ENCODE peak calls at places on chromosomes 3 and 15, in five cellular contexts. A is Peyer's patch, J is uterus, R is HCT116, F is heart right ventricle. E is an unnamed sample.

GRCh38 chr3:43102773-43103480 is 3.0 kb downstream of the POMGNT2 start:
- DNase-seq in F (no peak), A (no peak), J (no peak), R (no peak), E (no peak)

GRCh38 chr15:99955181-99955525 is 221.9 kb upstream of the LYSMD4 start:
- DNase-seq in R (no peak), J (no peak), F (no peak), A (no peak), E (peak; percentile 45)

GRCh38 chr15:38453971-38454686 is at the start of gene FAM98B:
- DNase-seq in A (peak; percentile 80), J (peak; percentile 83), F (peak; percentile 90), R (peak; percentile 75), E (peak; percentile 89)

GRCh38 chr15:94793641-94794040 is 562.3 kb downstream of the MCTP2 start:
- DNase-seq in F (no peak), R (no peak), A (no peak), J (no peak), E (peak; percentile 63)

GRCh38 chr15:68014219-68014618 is 39.9 kb upstream of the PIAS1 start:
- DNase-seq in F (no peak), R (no peak), A (no peak), J (no peak), E (no peak)

GRCh38 chr3:70882104-70882503 is 569.7 kb upstream of the MDFIC2 start:
- DNase-seq in F (no peak), J (no peak), R (no peak), A (no peak), E (no peak)

GRCh38 chr15:90154861-90155626 is 46.1 kb upstream of the SEMA4B start:
- DNase-seq in A (no peak), F (no peak), R (no peak), J (no peak), E (no peak)

GRCh38 chr3:157443873-157444770 is 7.5 kb downstream of the PTX3 start:
- DNase-seq in A (no peak), F (no peak), R (no peak), J (no peak), E (no peak)

GRCh38 chr3:23330568-23330967 is 127.4 kb downstream of the UBE2E2 start:
- DNase-seq in A (no peak), R (no peak), F (no peak), J (no peak), E (no peak)

GRCh38 chr15:74318376-74319137 is 48.9 kb downstream of the CYP11A1 start:
- DNase-seq in J (peak; percentile 31), R (no peak), F (peak; percentile 73), A (peak; percentile 41), E (no peak)

GRCh38 chr15:50377867-50378751 is 23.1 kb upstream of the GABPB1 start:
- DNase-seq in A (no peak), F (no peak), R (no peak), J (no peak), E (no peak)

GRCh38 chr3:29152379-29152778 is 128.5 kb upstream of the RBMS3 start:
- DNase-seq in F (no peak), R (no peak), J (no peak), A (no peak), E (no peak)

GRCh38 chr3:33372218-33373081 is 67.8 kb downstream of the UBP1 start:
- DNase-seq in J (no peak), R (peak; percentile 70), F (peak; percentile 34), A (no peak), E (no peak)

GRCh38 chr15:31081568-31082250 is 19.8 kb downstream of the TRPM1 start:
- DNase-seq in J (no peak), A (no peak), R (no peak), F (no peak), E (no peak)

GRCh38 chr15:95329362-95329761 is 1001.1 kb upstream of the NR2F2 start:
- DNase-seq in J (no peak), F (no peak), R (no peak), A (no peak), E (no peak)

GRCh38 chr3:12336099-12336498 is 47.2 kb downstream of the PPARG start:
- DNase-seq in J (no peak), F (no peak), A (no peak), R (no peak), E (no peak)

DNA sequence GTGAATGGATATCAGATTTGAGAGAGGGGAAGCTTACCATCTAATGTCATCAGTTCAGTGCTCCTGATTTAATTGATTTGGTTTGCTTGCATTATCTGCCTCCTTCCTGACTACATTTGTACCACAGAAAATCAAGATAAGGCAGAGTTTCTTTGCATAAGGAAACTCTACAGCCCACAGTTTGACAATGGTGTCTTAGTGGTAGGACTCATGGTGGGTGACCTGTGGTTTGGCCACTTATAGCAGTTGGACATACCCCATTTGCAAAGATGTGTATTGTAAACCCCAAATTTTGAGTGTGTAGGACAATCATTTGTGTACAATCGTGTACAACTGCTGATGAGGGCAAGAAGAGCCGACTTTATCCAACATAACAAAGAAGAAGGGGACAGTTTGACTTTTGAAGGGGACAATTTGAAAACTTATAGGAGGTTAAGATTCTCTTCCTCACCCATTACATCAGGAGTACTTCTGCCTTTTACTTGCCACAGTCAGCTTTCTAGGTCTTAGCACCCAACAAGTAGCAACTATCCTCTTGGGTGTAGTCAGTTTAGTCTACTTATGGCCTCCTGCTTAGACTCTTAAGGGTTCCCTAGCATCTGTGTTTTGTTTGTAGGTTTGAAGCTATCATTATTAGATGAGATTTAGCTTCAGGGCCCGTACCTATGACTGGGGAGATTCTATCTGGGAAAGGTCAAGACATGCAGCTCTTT is 6.2 kb downstream of the TGFBR2 start:
- DNase-seq in J (no peak), R (no peak), F (no peak), A (no peak), E (no peak)
- H3K27ac ChIP-seq in J (peak overlapping the region; percentile 98), R (peak overlapping the region; percentile 79), F (peak overlapping the region; percentile 49), A (peak overlapping the region; percentile 11), E (peak overlapping the region; percentile 99)

GRCh38 chr15:40894689-40895308 is 549 bp downstream of the VPS18 start:
- DNase-seq in R (peak; percentile 60), A (peak; percentile 53), F (no peak), J (peak; percentile 48), E (peak; percentile 80)
- H3K4me3 ChIP-seq in R (peak overlapping the region; percentile 94), A (peak overlapping the region; percentile 79), F (peak overlapping the region; percentile 57), J (peak overlapping the region; percentile 83), E (peak overlapping the region; percentile 56)

DNA sequence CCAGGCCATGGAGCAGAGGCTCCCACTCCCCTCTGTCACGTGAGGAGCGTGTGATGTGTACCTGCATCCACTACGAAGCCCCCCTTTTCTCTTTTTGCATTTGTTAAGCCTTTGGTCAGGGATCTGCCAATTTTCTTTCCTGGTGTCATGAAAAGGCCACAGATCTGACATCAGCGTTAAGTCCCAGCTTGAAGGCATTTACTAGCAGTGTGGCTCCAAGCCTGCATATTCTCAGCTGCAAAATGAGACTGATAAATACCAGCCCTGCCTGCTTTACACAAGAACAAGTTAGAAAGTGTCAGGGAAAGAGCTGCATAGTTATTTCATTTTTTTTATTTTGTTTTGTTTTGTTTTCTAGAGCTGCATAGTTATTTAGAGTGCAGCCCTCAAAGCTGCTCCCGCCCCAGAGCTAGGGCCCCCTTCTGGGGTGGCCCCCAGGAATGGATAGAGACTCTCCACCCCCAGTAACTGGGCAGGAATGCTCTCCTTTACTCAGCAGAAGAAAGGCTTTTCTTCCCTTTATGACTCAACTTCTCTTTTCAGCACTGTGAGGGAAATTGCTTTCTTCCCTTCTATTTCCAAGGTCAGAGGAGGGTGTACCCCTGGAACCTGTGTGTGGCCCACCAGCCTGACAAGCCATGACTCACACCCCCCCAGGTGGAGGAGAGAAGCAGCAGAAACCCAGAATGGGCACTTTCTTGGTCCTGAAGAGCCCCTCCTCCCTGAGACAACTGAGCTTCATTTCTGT is 2.5 kb upstream of the ANKRD63 start:
- DNase-seq in A (no peak), R (no peak), F (no peak), J (no peak), E (no peak)
- H3K27ac ChIP-seq in A (no peak overlapping the region), R (peak overlapping the region; percentile 15), F (peak overlapping the region; percentile 20), J (no peak overlapping the region), E (no peak overlapping the region)

GRCh38 chr3:72288955-72289707 is 504.2 kb upstream of the PROK2 start:
- DNase-seq in F (peak; percentile 25), R (no peak), A (peak; percentile 35), J (peak; percentile 52), E (no peak)
- H3K4me3 ChIP-seq in F (no peak overlapping the region), R (no peak overlapping the region), A (peak overlapping the region; percentile 24), J (no peak overlapping the region), E (no peak overlapping the region)

GRCh38 chr3:71903141-71903540 is 118.2 kb upstream of the PROK2 start:
- DNase-seq in J (no peak), R (no peak), A (no peak), F (no peak), E (no peak)
- H3K27ac ChIP-seq in J (no peak overlapping the region), R (no peak overlapping the region), A (no peak overlapping the region), F (no peak overlapping the region), E (no peak overlapping the region)

E was measured in RWPE2.